ENCODE peak calls at places on chromosomes 1 and 21, in six cellular contexts. C, M, E, Q, I and R are unnamed samples.

GRCh38 chr1:169853335-169853734 is 40.4 kb downstream of the SCYL3 start:
- DNase-seq in C (no peak), M (no peak), E (no peak), Q (no peak), I (no peak), R (no peak)

GRCh38 chr1:160256396-160257046 is 5.8 kb downstream of the DCAF8 start:
- DNase-seq in C (peak; percentile 76), M (peak; percentile 79), E (peak; percentile 84), Q (no peak), I (no peak), R (no peak)

GRCh38 chr1:117653732-117654484 is 48.1 kb downstream of the TENT5C start:
- DNase-seq in C (no peak), M (peak; percentile 28), E (peak; percentile 19), Q (no peak), I (no peak), R (no peak)

GRCh38 chr1:32014199-32014936 is 700 bp downstream of the KHDRBS1 start:
- DNase-seq in C (peak; percentile 36), M (peak; percentile 55), E (peak; percentile 60), Q (peak; percentile 22), I (peak; percentile 56), R (peak; percentile 64)

GRCh38 chr21:34932233-34932632 is 116.9 kb downstream of the RUNX1 start:
- DNase-seq in C (no peak), M (no peak), E (no peak), Q (no peak), I (no peak), R (no peak)

GRCh38 chr1:11671544-11672286 is 7.7 kb downstream of the FBXO6 start:
- DNase-seq in C (no peak), M (no peak), E (no peak), Q (no peak), I (no peak), R (no peak)

GRCh38 chr1:51303315-51303714 is 27.0 kb downstream of the TTC39A start:
- DNase-seq in C (no peak), M (no peak), E (no peak), Q (no peak), I (no peak), R (no peak)

GRCh38 chr1:117127840-117128239 is 6.3 kb upstream of the TRIM45 start:
- DNase-seq in C (peak; percentile 43), M (peak; percentile 23), E (peak; percentile 19), Q (no peak), I (no peak), R (no peak)

GRCh38 chr21:38984982-38985422 is 179.3 kb downstream of the ETS2 start:
- DNase-seq in C (peak; percentile 86), M (peak; percentile 88), E (peak; percentile 94), Q (no peak), I (no peak), R (no peak)

GRCh38 chr1:180947901-180948311 is 35.2 kb downstream of the KIAA1614 start:
- DNase-seq in C (no peak), M (no peak), E (no peak), Q (peak; percentile 18), I (no peak), R (no peak)

GRCh38 chr1:37020653-37021277 is 13.6 kb downstream of the GRIK3 start:
- DNase-seq in C (no peak), M (no peak), E (no peak), Q (no peak), I (no peak), R (peak; percentile 91)
- TF ChIP-seq CTCF in C (no peak), M (no peak), E (no peak), Q (no peak), I (no peak), R (no peak)

DNA sequence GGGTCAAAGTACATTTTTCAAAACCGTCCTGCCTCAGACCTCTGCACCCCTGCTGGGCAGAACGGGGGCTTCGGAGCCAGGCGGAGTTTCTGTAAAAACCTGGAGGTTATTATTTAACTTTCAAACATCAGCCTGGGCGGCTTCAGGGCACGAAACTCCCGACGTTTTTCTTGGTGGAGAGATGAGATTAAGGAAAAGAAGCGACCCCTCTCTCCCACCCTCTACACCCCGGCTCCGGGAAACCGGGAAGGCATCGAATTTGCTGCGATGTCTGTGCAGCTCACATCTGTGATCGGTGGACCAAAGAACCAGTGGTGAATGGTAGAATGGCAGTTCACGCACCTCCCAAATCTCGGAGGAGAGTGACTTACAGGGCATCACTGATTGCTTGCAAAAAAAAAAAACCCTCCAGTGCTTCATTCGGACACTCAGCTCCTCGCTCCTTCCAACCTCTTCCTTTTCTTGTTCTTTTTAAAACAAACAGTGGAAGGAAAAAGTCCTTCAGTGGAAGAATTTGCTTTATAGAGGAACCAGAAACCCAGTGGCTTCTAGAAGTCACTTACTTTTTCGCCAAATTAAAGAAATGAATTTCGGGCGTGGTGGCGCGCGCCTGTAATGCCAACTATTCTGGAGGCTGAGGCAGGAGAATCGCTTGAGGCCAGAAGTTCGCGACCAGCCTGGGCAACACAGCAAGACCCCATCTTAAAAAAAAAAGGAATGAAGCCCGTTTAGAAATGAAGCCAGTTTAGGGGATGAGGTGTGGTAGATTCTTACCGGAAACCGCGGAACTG is 875 bp downstream of the PHACTR4 start:
- DNase-seq in C (peak; percentile 48), M (peak; percentile 46), E (peak; percentile 30), Q (peak; percentile 60), I (peak; percentile 34), R (no peak)
- TF ChIP-seq CTCF in C (no peak), M (no peak), E (peak; percentile 20), Q (no peak), I (peak; percentile 22), R (no peak)

DNA sequence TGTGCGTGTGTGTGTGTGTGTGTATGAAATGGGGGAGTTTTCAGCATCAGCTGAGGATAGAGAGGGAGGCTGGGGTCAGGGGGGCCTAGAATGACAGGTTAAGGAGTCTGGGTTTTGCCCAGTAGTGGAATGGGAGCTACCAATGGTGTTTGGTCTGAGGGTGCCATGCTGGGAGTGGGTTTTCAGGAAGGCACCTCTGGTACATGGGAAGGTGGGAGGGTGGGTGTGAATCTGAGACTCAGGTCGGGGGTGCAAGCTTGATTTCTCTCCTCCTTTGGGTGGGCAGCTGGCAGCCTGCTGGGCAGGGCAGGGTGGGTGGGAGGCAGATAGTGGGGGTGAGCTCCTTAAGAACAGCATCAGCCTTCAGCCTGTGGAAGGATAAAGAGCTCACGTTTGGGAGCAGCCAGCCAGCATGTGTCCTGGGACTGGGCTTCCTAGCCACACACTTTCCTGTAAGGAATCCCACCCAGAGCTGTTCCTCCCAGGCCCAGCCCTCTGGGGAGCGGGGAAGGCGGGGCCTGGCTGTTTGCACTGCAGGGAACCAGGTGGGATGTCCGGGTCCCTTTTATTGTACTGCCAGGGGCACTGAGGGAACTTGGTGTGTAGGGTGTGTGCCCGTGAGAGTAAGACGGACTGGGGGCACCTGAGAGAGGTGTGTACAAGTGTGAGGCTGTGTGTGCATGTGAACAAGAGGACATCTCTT is 152.8 kb downstream of the FOXD2 start:
- DNase-seq in C (no peak), M (no peak), E (no peak), Q (no peak), I (no peak), R (peak; percentile 40)
- TF ChIP-seq CTCF in C (no peak), M (no peak), E (no peak), Q (no peak), I (no peak), R (no peak)

DNA sequence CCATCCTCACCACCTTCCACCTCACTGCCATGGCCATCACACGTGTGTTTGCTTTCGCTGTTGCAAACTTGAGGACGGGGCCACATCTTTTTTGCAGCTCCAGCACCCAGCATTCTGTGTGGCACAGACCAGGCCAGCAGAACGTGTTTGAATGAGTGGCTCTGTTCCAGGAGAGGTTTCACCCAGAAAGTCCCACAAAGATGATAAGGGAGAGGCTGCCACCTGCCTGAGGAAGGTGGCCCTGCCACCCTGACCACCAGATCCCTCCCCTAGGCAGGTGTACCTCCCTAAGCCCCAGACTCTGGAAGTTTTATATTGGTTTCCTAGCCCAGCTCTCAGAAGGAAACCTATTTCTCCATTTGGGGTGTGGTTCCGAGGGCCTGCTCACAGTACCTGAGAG is 252.1 kb downstream of the KAZN start:
- DNase-seq in C (no peak), M (no peak), E (no peak), Q (peak; percentile 24), I (no peak), R (no peak)
- TF ChIP-seq CTCF in C (no peak), M (no peak), E (no peak), Q (no peak), I (no peak), R (no peak)

GRCh38 chr1:198681247-198681646 is 42.4 kb downstream of the PTPRC start:
- DNase-seq in C (peak; percentile 45), M (peak; percentile 37), E (peak; percentile 50), Q (no peak), I (no peak), R (no peak)

GRCh38 chr1:198680174-198680871 is 41.5 kb downstream of the PTPRC start:
- DNase-seq in C (no peak), M (no peak), E (no peak), Q (no peak), I (no peak), R (no peak)

GRCh38 chr1:198681831-198682756 is 43.3 kb downstream of the PTPRC start:
- DNase-seq in C (peak; percentile 93), M (peak; percentile 95), E (peak; percentile 95), Q (peak; percentile 73), I (peak; percentile 74), R (no peak)

GRCh38 chr1:198686069-198686728 is 47.4 kb downstream of the PTPRC start:
- DNase-seq in C (peak; percentile 64), M (peak; percentile 70), E (peak; percentile 64), Q (no peak), I (no peak), R (no peak)

GRCh38 chr1:198683449-198683848 is 44.6 kb downstream of the PTPRC start:
- DNase-seq in C (no peak), M (no peak), E (no peak), Q (no peak), I (no peak), R (no peak)
- TF ChIP-seq CTCF in C (no peak), M (no peak), E (no peak), Q (no peak), I (no peak), R (no peak)

GRCh38 chr1:64490204-64490818 is 20.4 kb downstream of the CACHD1 start:
- DNase-seq in C (no peak), M (no peak), E (no peak), Q (no peak), I (no peak), R (no peak)
- TF ChIP-seq CTCF in C (no peak), M (no peak), E (no peak), Q (no peak), I (no peak), R (no peak)